ENCODE peak calls at places on chromosomes 7 and 10, in seven cellular contexts. D is fibroblast of mammary gland; R is HT1080; P is EL; G is activated T-helper 9 cell treated with anti-CD3 and anti-CD28 coated beads, Interleukin-2, amount 50 U/mL, for 16 hours; Q is head of caudate nucleus; I is choroid plexus epithelial cell. K is an unnamed sample.

GRCh38 chr10:125514206-125515162 is 168.5 kb downstream of the TEX36 start:
- DNase-seq in G (no peak), I (no peak), D (no peak), P (peak), R (no peak), Q (no peak), K (no peak)

GRCh38 chr10:122306282-122306681 is 35.2 kb downstream of the BTBD16 start:
- DNase-seq in D (no peak), R (no peak), I (no peak), P (no peak), Q (no peak), G (no peak), K (no peak)

GRCh38 chr10:132987671-132988571 is 45.6 kb upstream of the CFAP46 start:
- DNase-seq in R (peak), Q (peak), D (peak), I (peak), G (no peak), P (peak), K (no peak)

GRCh38 chr10:133245439-133246235 is 8.0 kb downstream of the VENTX start:
- DNase-seq in Q (no peak), I (no peak), P (no peak), R (no peak), G (no peak), D (no peak), K (peak)

GRCh38 chr10:6348091-6348862 is 145.5 kb downstream of the PFKFB3 start:
- DNase-seq in I (no peak), R (no peak), G (peak), Q (peak), D (no peak), P (peak), K (peak)

GRCh38 chr7:46900312-46901263 is 681.3 kb downstream of the TNS3 start:
- DNase-seq in Q (peak), D (no peak), R (no peak), P (peak), G (no peak), I (peak), K (no peak)

GRCh38 chr7:80131675-80132435 is 2.8 kb upstream of the GNAI1 start:
- DNase-seq in Q (no peak), R (no peak), P (peak), D (no peak), I (peak), G (no peak), K (no peak)

GRCh38 chr7:113015038-113015645 is 71.5 kb downstream of the GPR85 start:
- DNase-seq in D (peak), G (no peak), I (peak), R (peak), Q (no peak), P (peak), K (no peak)

GRCh38 chr10:132900211-132900756 is 42.1 kb downstream of the CFAP46 start:
- DNase-seq in R (no peak), I (no peak), P (no peak), G (no peak), D (no peak), Q (no peak), K (no peak)

GRCh38 chr10:78630944-78631838 is 437.6 kb upstream of the ZMIZ1 start:
- DNase-seq in R (no peak), D (peak), Q (no peak), G (no peak), I (no peak), P (no peak), K (no peak)

GRCh38 chr7:100674441-100675407 is 1.2 kb downstream of the GNB2 start:
- DNase-seq in Q (no peak), I (peak), P (no peak), D (no peak), G (peak), R (no peak), K (peak)

GRCh38 chr7:157660971-157661610 is 324.3 kb downstream of the DNAJB6 start:
- DNase-seq in P (no peak), I (no peak), G (no peak), D (no peak), R (no peak), Q (no peak), K (no peak)

GRCh38 chr7:5497158-5498103 is 73.8 kb upstream of the TNRC18 start:
- DNase-seq in I (no peak), D (no peak), G (no peak), P (no peak), R (no peak), Q (no peak), K (no peak)

GRCh38 chr7:28301148-28301641 is 111.1 kb upstream of the CREB5 start:
- DNase-seq in I (peak), R (peak), Q (no peak), G (no peak), P (peak), D (peak), K (no peak)

GRCh38 chr10:13681095-13681494 is 94.3 kb downstream of the PRPF18 start:
- DNase-seq in P (no peak), G (no peak), I (no peak), D (no peak), Q (no peak), R (no peak), K (no peak)

GRCh38 chr7:137774793-137775201 is 72.0 kb downstream of the DGKI start:
- DNase-seq in I (peak), P (peak), Q (no peak), G (no peak), D (peak), R (peak), K (no peak)

GRCh38 chr7:74453321-74454011 is at the start of gene GTF2IRD1:
- DNase-seq in R (peak), Q (peak), G (peak), I (peak), D (peak), P (peak), K (peak)

GRCh38 chr10:80444646-80445319 is 9.3 kb upstream of the TSPAN14 start:
- DNase-seq in Q (peak), R (peak), P (peak), D (peak), G (no peak), I (peak), K (peak)

GRCh38 chr7:96178581-96178980 is 143.3 kb downstream of the SLC25A13 start:
- DNase-seq in Q (no peak), G (no peak), D (no peak), I (no peak), P (peak), R (peak), K (no peak)

GRCh38 chr7:36546331-36546730 is 156.7 kb downstream of the ANLN start:
- DNase-seq in R (no peak), G (no peak), Q (no peak), D (no peak), P (no peak), I (no peak), K (no peak)

GRCh38 chr7:19215421-19215820 is 70.2 kb upstream of the FERD3L start:
- DNase-seq in D (peak), I (peak), Q (no peak), R (peak), P (peak), G (no peak), K (no peak)

GRCh38 chr10:13844651-13845050 is 257.9 kb downstream of the PRPF18 start:
- DNase-seq in R (no peak), D (no peak), Q (no peak), P (peak), G (no peak), I (peak), K (no peak)

GRCh38 chr7:17130281-17131059 is 168.0 kb upstream of the AHR start:
- DNase-seq in G (no peak), R (peak), D (peak), Q (no peak), I (peak), P (peak), K (no peak)

GRCh38 chr7:131455546-131455945 is 100.9 kb downstream of the PODXL start:
- DNase-seq in G (no peak), D (no peak), R (no peak), P (no peak), I (no peak), Q (no peak), K (no peak)

GRCh38 chr7:141433698-141434097 is 117.5 kb upstream of the AGK start:
- DNase-seq in I (no peak), D (no peak), G (no peak), Q (no peak), R (no peak), P (no peak), K (no peak)

GRCh38 chr10:68543004-68543918 is 15.9 kb upstream of the SLC25A16 start:
- DNase-seq in I (peak), P (peak), Q (no peak), G (no peak), D (peak), R (peak), K (no peak)

GRCh38 chr7:46764100-46764941 is 817.6 kb downstream of the TNS3 start:
- DNase-seq in Q (no peak), P (peak), R (peak), G (no peak), D (peak), I (peak), K (peak)

GRCh38 chr10:86400705-86401587 is 34.4 kb upstream of the GRID1 start:
- DNase-seq in Q (peak), D (no peak), I (peak), R (no peak), G (peak), P (peak), K (peak)

GRCh38 chr7:4774804-4775280 is 581 bp upstream of the AP5Z1 start:
- DNase-seq in P (peak), Q (no peak), I (peak), G (no peak), R (no peak), D (peak), K (peak)

GRCh38 chr7:114879554-114879953 is 42.3 kb upstream of the MDFIC start:
- DNase-seq in I (peak), G (no peak), R (no peak), P (peak), D (peak), Q (no peak), K (no peak)

GRCh38 chr7:33986951-33987948 is 81.9 kb downstream of the BMPER start:
- DNase-seq in I (peak), Q (no peak), D (peak), R (peak), P (peak), G (no peak), K (no peak)